ENCODE peak calls at places on chromosome 3, in six cellular contexts. D, F, V, A, Q and R are unnamed samples. For H3K27me3, the result is how much of the 10 kb centered on the place peaks cover.

GRCh38 chr3:129441782-129442181 is 1.8 kb downstream of the IFT122 start:
- DNase-seq in D (no peak), F (no peak), V (no peak), A (no peak), Q (peak), R (no peak)

GRCh38 chr3:8443829-8444791 is 57.5 kb upstream of the LMCD1 start:
- DNase-seq in D (peak), F (peak), V (peak), A (peak), Q (peak), R (peak)

GRCh38 chr3:193851941-193852674 is 259.1 kb downstream of the OPA1 start:
- DNase-seq in D (no peak), F (no peak), V (no peak), A (no peak), Q (no peak), R (no peak)

GRCh38 chr3:167304077-167304476 is 76.0 kb downstream of the ZBBX start:
- DNase-seq in D (no peak), F (no peak), V (no peak), A (no peak), Q (no peak), R (no peak)

GRCh38 chr3:141201122-141201521 is 30.5 kb upstream of the PXYLP1 start:
- DNase-seq in D (no peak), F (no peak), V (no peak), A (no peak), Q (no peak), R (no peak)

GRCh38 chr3:73451276-73451973 is 173.3 kb downstream of the PDZRN3 start:
- DNase-seq in D (no peak), F (no peak), V (no peak), A (no peak), Q (no peak), R (no peak)

GRCh38 chr3:110015231-110015963 is 678.1 kb upstream of the DPPA4 start:
- DNase-seq in D (no peak), F (no peak), V (no peak), A (no peak), Q (no peak), R (no peak)

GRCh38 chr3:153484842-153485241 is 322.8 kb downstream of the RAP2B start:
- DNase-seq in D (no peak), F (no peak), V (no peak), A (no peak), Q (no peak), R (no peak)

GRCh38 chr3:52150357-52150756 is 3.9 kb downstream of the POC1A start:
- DNase-seq in D (no peak), F (no peak), V (no peak), A (no peak), Q (no peak), R (no peak)

GRCh38 chr3:188673509-188674239 is 498.1 kb upstream of the TPRG1 start:
- DNase-seq in D (no peak), F (no peak), V (peak), A (no peak), Q (no peak), R (no peak)

GRCh38 chr3:183178833-183179549 is 16.5 kb upstream of the LAMP3 start:
- DNase-seq in D (no peak), F (no peak), V (peak), A (no peak), Q (no peak), R (no peak)

GRCh38 chr3:64594129-64594528 is 93.7 kb downstream of the ADAMTS9 start:
- DNase-seq in D (no peak), F (no peak), V (no peak), A (no peak), Q (no peak), R (no peak)

GRCh38 chr3:152048826-152049225 is 175.4 kb downstream of the SUCNR1 start:
- DNase-seq in D (no peak), F (no peak), V (no peak), A (no peak), Q (no peak), R (no peak)

GRCh38 chr3:11447584-11448200 is 175.5 kb downstream of the ATG7 start:
- DNase-seq in D (no peak), F (no peak), V (no peak), A (no peak), Q (no peak), R (no peak)

GRCh38 chr3:192188218-192188835 is 539.0 kb downstream of the FGF12 start:
- DNase-seq in D (no peak), F (peak), V (peak), A (no peak), Q (no peak), R (no peak)

GRCh38 chr3:77362936-77363335 is 323.0 kb downstream of the ROBO2 start:
- DNase-seq in D (no peak), F (no peak), V (no peak), A (no peak), Q (no peak), R (no peak)

GRCh38 chr3:174329321-174329720 is 529.8 kb upstream of the NAALADL2 start:
- DNase-seq in D (no peak), F (no peak), V (peak), A (no peak), Q (no peak), R (no peak)

GRCh38 chr3:45008117-45008516 is 18.0 kb upstream of the CLEC3B start:
- DNase-seq in D (no peak), F (no peak), V (no peak), A (no peak), Q (no peak), R (no peak)

GRCh38 chr3:169662215-169663070 is 1.1 kb downstream of the MECOM start:
- DNase-seq in D (no peak), F (no peak), V (peak), A (no peak), Q (peak), R (peak)

GRCh38 chr3:136270179-136270578 is 20.0 kb downstream of the PCCB start:
- DNase-seq in D (no peak), F (no peak), V (no peak), A (no peak), Q (no peak), R (no peak)

GRCh38 chr3:34109846-34110245 is 311.4 kb downstream of the PDCD6IP start:
- DNase-seq in D (no peak), F (no peak), V (no peak), A (no peak), Q (no peak), R (no peak)

GRCh38 chr3:183924956-183925355 is 40.3 kb upstream of the PARL start:
- DNase-seq in D (peak), F (peak), V (peak), A (no peak), Q (no peak), R (no peak)

GRCh38 chr3:178520436-178520835 is 15.8 kb upstream of the KCNMB2 start:
- DNase-seq in D (no peak), F (no peak), V (no peak), A (no peak), Q (no peak), R (no peak)

DNA sequence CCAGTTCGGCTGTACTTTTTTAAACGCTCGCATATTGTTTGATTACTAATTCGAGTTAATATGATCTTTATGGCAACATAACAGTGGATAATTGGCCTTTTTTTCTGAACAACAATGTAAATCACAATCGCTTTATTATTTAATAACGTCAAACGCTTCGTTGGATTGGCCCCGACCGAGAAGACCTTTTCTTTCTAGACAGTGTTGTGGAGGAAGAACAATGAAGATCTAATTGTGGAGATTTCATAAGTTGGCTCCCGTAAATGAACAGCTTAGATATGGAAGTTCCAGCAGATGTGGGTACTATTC is 12.7 kb downstream of the SOX2 start:
- DNase-seq in D (no peak), F (no peak), V (no peak), A (no peak), Q (no peak), R (no peak)
- H3K4me3 ChIP-seq in D (no peak), F (no peak), V (no peak), A (no peak), Q (no peak), R (no peak)

GRCh38 chr3:71451812-71452211 is 131.7 kb downstream of the FOXP1 start:
- DNase-seq in D (no peak), F (no peak), V (no peak), A (no peak), Q (no peak), R (no peak)
- H3K27me3 ChIP-seq in D (under half), F (under half), V (under half), A (under half), Q (under half), R (under half)

GRCh38 chr3:46629571-46630517 is 17.5 kb downstream of the FAM240A start:
- DNase-seq in D (peak), F (peak), V (peak), A (peak), Q (peak), R (no peak)
- H3K4me3 ChIP-seq in D (peak), F (no peak), V (peak), A (peak), Q (peak), R (peak)

GRCh38 chr3:176796371-176796770 is 400.9 kb downstream of the TBL1XR1 start:
- DNase-seq in D (no peak), F (no peak), V (no peak), A (no peak), Q (no peak), R (no peak)

GRCh38 chr3:176799675-176800074 is 397.6 kb downstream of the TBL1XR1 start:
- DNase-seq in D (no peak), F (no peak), V (no peak), A (no peak), Q (no peak), R (no peak)

GRCh38 chr3:176795897-176796296 is 401.4 kb downstream of the TBL1XR1 start:
- DNase-seq in D (no peak), F (no peak), V (no peak), A (no peak), Q (no peak), R (no peak)

GRCh38 chr3:176798680-176799079 is 398.6 kb downstream of the TBL1XR1 start:
- DNase-seq in D (no peak), F (no peak), V (no peak), A (no peak), Q (no peak), R (no peak)
- H3K27me3 ChIP-seq in D (under half), F (under half), V (under half), A (under half), Q (under half), R (under half)

DNA sequence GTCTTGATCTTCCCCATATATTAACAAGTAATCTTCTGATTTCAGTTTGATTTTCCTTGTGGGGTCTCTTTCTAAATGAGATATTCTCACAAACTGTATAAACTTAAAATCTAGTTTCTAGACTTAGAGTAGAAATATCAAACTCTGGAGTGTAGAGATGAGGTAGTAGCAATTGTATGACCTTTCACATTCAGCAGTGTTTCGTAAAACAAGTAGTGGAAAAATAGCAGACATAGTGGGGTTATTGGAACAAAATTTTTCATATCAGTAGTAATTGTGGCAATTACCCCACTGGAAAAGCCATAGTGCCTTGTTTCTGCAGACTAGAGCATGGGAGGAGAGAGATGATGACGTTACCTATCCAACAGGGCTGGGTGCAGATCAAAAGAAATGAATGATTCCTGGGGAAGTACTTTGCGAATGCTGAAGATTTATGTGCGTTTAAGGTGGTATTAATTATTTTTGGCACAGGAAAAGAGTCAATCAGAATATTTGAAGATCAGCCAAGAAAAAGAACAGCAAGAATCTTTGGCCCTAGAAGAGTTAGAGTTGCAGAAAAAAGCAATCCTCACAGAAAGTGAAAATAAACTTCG is 147.0 kb upstream of the LRRFIP2 start:
- DNase-seq in D (no peak), F (no peak), V (no peak), A (no peak), Q (no peak), R (no peak)
- H3K4me3 ChIP-seq in D (no peak), F (no peak), V (no peak), A (no peak), Q (peak), R (peak)

DNA sequence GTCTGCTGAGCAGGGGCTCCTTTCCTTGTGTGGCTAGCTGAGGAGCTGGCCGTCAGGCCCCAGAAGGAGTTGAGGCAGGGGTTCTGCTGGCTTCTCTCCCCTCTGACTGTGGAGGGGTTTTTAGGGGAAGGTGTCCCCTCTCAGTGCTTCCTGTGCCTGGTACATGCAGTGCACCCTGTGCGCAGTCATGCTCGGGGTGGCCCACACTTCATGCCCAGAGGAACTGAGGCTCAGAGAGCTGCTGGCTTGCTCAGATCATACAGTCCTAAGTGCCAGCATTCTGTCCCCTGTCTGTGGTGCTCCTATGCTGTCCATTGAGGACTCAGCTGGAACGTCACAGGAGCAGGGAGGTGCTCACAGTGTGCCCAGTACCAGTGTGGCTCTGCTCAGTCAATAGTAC is 67.9 kb upstream of the PLXNA1 start:
- DNase-seq in D (no peak), F (no peak), V (no peak), A (no peak), Q (no peak), R (no peak)
- H3K27me3 ChIP-seq in D (under half), F (under half), V (under half), A (under half), Q (under half), R (under half)

DNA sequence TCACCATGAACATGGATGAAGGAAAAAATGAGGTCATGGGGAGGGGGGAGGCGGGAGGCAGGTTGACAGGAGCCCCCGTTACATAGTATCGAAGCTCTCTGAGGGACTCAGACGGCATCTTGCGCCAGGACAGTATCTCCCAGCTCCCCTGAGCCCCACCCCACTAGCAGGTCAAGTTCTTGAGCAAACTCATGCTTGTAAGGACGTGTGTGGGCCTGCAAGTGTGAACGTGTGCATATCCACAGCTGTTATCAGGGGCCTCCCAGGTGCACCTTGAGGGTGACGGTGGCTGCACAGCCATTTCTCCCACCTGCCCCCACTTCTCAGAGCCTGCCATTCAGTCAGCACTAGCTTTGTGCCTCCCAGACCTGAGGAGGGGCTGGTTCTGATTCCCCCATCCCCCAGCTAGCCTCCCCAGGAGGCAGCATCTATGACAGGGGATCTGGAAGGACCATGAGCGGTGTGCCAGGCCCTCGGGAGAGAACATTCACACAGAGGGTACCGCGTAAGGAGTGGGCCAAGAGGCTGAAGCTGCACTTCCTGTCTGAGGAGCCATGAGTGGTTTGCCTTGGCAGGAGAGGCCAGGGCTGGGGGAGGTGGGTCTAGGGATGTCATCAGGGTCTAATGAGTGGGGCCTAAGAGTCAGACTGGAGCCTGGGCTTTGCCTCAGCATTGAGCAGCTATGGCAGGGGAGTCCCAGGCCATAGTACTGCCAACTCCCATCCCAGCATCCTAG is 2.9 kb downstream of the SEMA3F start:
- DNase-seq in D (no peak), F (no peak), V (no peak), A (peak), Q (no peak), R (no peak)
- H3K4me3 ChIP-seq in D (no peak), F (peak), V (no peak), A (no peak), Q (no peak), R (peak)

GRCh38 chr3:123026551-123027291 is 842 bp downstream of the SEMA5B start:
- DNase-seq in D (no peak), F (no peak), V (no peak), A (no peak), Q (no peak), R (no peak)

GRCh38 chr3:123025642-123026521 is 1.7 kb downstream of the SEMA5B start:
- DNase-seq in D (no peak), F (no peak), V (no peak), A (no peak), Q (peak), R (no peak)

GRCh38 chr3:123031051-123031450 is 3.5 kb upstream of the SEMA5B start:
- DNase-seq in D (no peak), F (no peak), V (no peak), A (no peak), Q (no peak), R (no peak)

GRCh38 chr3:123028233-123028828 is 768 bp upstream of the SEMA5B start:
- DNase-seq in D (peak), F (peak), V (peak), A (no peak), Q (no peak), R (no peak)

DNA sequence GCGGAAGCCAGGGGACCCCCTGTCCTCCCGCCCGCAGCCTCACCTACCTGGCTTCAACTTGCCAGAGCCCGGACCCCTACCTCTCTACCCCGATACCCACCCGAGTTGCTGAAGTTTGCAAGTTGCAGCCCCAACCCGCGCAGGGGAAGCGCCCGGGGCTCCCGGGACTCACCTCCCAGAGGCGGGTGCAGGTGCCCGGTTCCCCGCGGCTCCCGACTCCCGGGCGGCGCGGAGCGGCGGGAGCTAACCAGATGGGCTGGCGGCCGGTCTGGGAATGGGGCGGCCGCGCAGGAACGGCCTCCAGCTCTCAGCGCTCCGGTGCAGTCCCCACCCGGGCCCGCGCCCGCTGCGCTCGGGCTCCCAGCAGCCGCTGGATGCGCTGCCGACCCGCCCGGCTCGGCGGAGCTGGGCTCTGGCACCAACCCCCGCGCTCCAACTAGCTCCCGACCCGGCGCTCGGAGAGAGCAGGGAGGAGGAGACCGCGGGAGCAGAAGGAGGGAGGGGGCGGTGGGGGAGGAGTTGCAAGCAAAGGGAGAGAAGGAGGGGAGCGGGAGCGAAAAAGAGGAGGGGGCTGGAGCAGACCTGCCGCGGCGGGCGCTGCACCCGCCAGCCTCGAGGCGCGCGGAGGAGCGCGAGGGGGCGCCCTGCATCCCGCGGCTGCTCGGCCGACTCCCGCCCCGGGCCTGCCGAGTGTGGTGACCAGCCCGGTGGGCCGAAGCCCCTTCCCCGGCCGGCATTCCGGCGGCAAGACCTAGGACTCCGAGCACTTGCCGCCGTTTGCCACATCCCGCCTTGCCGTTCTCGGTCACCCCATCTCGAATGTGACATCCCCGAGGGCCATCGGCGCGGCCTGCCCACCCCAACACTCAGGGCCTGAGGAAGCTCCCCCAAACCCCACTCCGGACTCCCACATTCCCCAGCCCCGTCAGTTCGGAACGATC is at the start of gene SEMA5B:
- DNase-seq in D (no peak), F (no peak), V (no peak), A (no peak), Q (peak), R (no peak)
- H3K27me3 ChIP-seq in D (half or more), F (half or more), V (half or more), A (under half), Q (under half), R (under half)

DNA sequence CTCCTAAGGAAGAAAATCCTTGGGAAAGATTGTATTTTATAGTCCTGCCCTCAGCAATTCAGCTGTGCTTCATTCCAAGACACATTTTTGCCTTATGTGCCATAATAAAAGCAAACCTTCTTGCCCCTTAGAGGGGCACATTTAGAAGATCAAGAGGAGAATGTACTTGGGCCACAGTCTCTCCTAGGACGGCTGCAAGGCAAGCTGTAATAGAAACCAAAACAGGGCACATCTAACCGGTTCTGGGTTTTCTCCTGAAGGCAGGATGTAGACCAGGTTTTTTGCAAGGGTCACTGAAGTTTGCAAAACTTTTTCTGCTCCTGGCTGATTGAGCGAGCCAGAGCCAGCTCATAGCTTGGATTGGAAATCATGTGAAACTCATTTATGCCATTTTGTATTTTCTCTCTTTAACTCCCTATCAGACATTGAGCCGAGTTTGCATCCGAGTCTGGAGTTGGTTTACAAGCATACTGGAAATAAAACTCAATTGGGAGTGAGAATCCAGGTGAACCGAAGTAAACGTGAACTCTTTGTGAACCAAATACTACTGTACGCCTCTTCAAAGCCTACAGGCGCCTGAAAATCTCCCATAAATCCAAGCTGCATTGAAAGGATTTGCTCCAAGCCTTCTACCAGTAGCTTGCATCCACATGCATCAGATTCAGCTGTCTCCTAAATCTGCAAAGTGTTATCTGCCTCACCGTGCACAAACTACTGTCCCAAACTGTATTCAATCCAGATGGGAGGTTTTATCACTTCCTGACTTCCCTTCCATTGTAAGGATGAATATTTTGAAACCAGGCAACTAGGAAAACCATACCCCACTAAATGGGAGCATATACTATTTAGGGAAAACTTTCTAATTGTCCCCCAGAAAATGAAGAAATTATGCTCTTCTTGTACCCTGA is 60.9 kb upstream of the TSC22D2 start:
- DNase-seq in D (no peak), F (no peak), V (peak), A (no peak), Q (no peak), R (no peak)
- H3K4me3 ChIP-seq in D (no peak), F (peak), V (no peak), A (no peak), Q (no peak), R (peak)